ENCODE peak calls at places on chromosome 9, in ten cellular contexts. One of them, this sample, is unnamed.

GRCh38 chr9:76949865-76950264 is 44.0 kb upstream of the PRUNE2 start:
- DNase-seq in psoas muscle: no peak
- DNase-seq in tibial artery: no peak
- DNase-seq in pancreas: no peak
- DNase-seq in IMR-90: no peak
- DNase-seq in AG09309: no peak
- DNase-seq in left ventricle myocardium inferior: no peak
- DNase-seq in BJ: no peak
- DNase-seq in dorsolateral prefrontal cortex: no peak
- DNase-seq in neuronal stem cell: no peak
- DNase-seq in this sample: no peak

GRCh38 chr9:79120533-79121315 is 451.0 kb upstream of the TLE4 start:
- DNase-seq in neuronal stem cell: no peak
- DNase-seq in BJ: no peak
- DNase-seq in dorsolateral prefrontal cortex: no peak
- DNase-seq in left ventricle myocardium inferior: no peak
- DNase-seq in tibial artery: no peak
- DNase-seq in pancreas: no peak
- DNase-seq in AG09309: no peak
- DNase-seq in psoas muscle: no peak
- DNase-seq in IMR-90: peak
- DNase-seq in this sample: no peak

GRCh38 chr9:13109781-13110180 is 169.7 kb downstream of the MPDZ start:
- DNase-seq in left ventricle myocardium inferior: no peak
- DNase-seq in tibial artery: no peak
- DNase-seq in dorsolateral prefrontal cortex: no peak
- DNase-seq in IMR-90: no peak
- DNase-seq in neuronal stem cell: no peak
- DNase-seq in AG09309: no peak
- DNase-seq in psoas muscle: no peak
- DNase-seq in pancreas: no peak
- DNase-seq in BJ: no peak
- DNase-seq in this sample: no peak

GRCh38 chr9:81083062-81083461 is 606.3 kb downstream of the TLE1 start:
- DNase-seq in BJ: no peak
- DNase-seq in pancreas: no peak
- DNase-seq in psoas muscle: no peak
- DNase-seq in neuronal stem cell: peak
- DNase-seq in left ventricle myocardium inferior: no peak
- DNase-seq in dorsolateral prefrontal cortex: no peak
- DNase-seq in AG09309: no peak
- DNase-seq in IMR-90: peak
- DNase-seq in tibial artery: no peak
- DNase-seq in this sample: no peak

GRCh38 chr9:125411171-125411756 is 149.6 kb downstream of the GAPVD1 start:
- DNase-seq in tibial artery: no peak
- DNase-seq in dorsolateral prefrontal cortex: no peak
- DNase-seq in IMR-90: no peak
- DNase-seq in neuronal stem cell: no peak
- DNase-seq in psoas muscle: no peak
- DNase-seq in pancreas: no peak
- DNase-seq in left ventricle myocardium inferior: no peak
- DNase-seq in BJ: no peak
- DNase-seq in AG09309: no peak
- DNase-seq in this sample: no peak

GRCh38 chr9:94639045-94639995 is at the start of gene FBP1:
- DNase-seq in left ventricle myocardium inferior: peak
- DNase-seq in tibial artery: peak
- DNase-seq in psoas muscle: peak
- DNase-seq in pancreas: peak
- DNase-seq in dorsolateral prefrontal cortex: no peak
- DNase-seq in AG09309: no peak
- DNase-seq in neuronal stem cell: no peak
- DNase-seq in IMR-90: no peak
- DNase-seq in BJ: no peak
- DNase-seq in this sample: no peak

GRCh38 chr9:130241198-130241535 is 24.4 kb upstream of the HMCN2 start:
- DNase-seq in AG09309: no peak
- DNase-seq in IMR-90: no peak
- DNase-seq in tibial artery: no peak
- DNase-seq in dorsolateral prefrontal cortex: no peak
- DNase-seq in psoas muscle: no peak
- DNase-seq in left ventricle myocardium inferior: no peak
- DNase-seq in BJ: no peak
- DNase-seq in pancreas: no peak
- DNase-seq in neuronal stem cell: no peak
- DNase-seq in this sample: no peak

GRCh38 chr9:12859704-12860251 is 85.0 kb downstream of the LURAP1L start:
- DNase-seq in AG09309: peak
- DNase-seq in dorsolateral prefrontal cortex: no peak
- DNase-seq in pancreas: no peak
- DNase-seq in psoas muscle: no peak
- DNase-seq in IMR-90: peak
- DNase-seq in left ventricle myocardium inferior: no peak
- DNase-seq in tibial artery: no peak
- DNase-seq in neuronal stem cell: no peak
- DNase-seq in BJ: peak
- DNase-seq in this sample: no peak

GRCh38 chr9:93301911-93302525 is 118.1 kb downstream of the WNK2 start:
- DNase-seq in psoas muscle: no peak
- DNase-seq in pancreas: no peak
- DNase-seq in neuronal stem cell: no peak
- DNase-seq in IMR-90: no peak
- DNase-seq in tibial artery: no peak
- DNase-seq in AG09309: no peak
- DNase-seq in left ventricle myocardium inferior: no peak
- DNase-seq in dorsolateral prefrontal cortex: peak
- DNase-seq in BJ: no peak
- DNase-seq in this sample: no peak

GRCh38 chr9:132880311-132880661 is 1.6 kb downstream of the SPACA9 start:
- DNase-seq in IMR-90: no peak
- DNase-seq in left ventricle myocardium inferior: no peak
- DNase-seq in dorsolateral prefrontal cortex: no peak
- DNase-seq in tibial artery: no peak
- DNase-seq in AG09309: no peak
- DNase-seq in BJ: no peak
- DNase-seq in neuronal stem cell: no peak
- DNase-seq in pancreas: no peak
- DNase-seq in psoas muscle: no peak
- DNase-seq in this sample: no peak

GRCh38 chr9:35932732-35933131 is 23.4 kb downstream of the SPAAR start:
- DNase-seq in AG09309: no peak
- DNase-seq in pancreas: no peak
- DNase-seq in dorsolateral prefrontal cortex: no peak
- DNase-seq in IMR-90: no peak
- DNase-seq in psoas muscle: no peak
- DNase-seq in left ventricle myocardium inferior: no peak
- DNase-seq in neuronal stem cell: no peak
- DNase-seq in BJ: no peak
- DNase-seq in tibial artery: no peak
- DNase-seq in this sample: no peak

GRCh38 chr9:29648132-29648531 is 2074.9 kb upstream of the C9orf72 start:
- DNase-seq in left ventricle myocardium inferior: no peak
- DNase-seq in dorsolateral prefrontal cortex: no peak
- DNase-seq in neuronal stem cell: no peak
- DNase-seq in BJ: no peak
- DNase-seq in IMR-90: no peak
- DNase-seq in tibial artery: no peak
- DNase-seq in AG09309: no peak
- DNase-seq in pancreas: no peak
- DNase-seq in psoas muscle: no peak
- DNase-seq in this sample: no peak

GRCh38 chr9:124321416-124321815 is 63.7 kb downstream of the NEK6 start:
- DNase-seq in psoas muscle: no peak
- DNase-seq in pancreas: no peak
- DNase-seq in BJ: no peak
- DNase-seq in left ventricle myocardium inferior: no peak
- DNase-seq in AG09309: no peak
- DNase-seq in tibial artery: no peak
- DNase-seq in IMR-90: no peak
- DNase-seq in neuronal stem cell: no peak
- DNase-seq in dorsolateral prefrontal cortex: no peak
- DNase-seq in this sample: no peak
- H3K4me3 ChIP-seq in psoas muscle: no peak
- H3K4me3 ChIP-seq in pancreas: no peak
- H3K4me3 ChIP-seq in BJ: no peak
- H3K4me3 ChIP-seq in left ventricle myocardium inferior: no peak
- H3K4me3 ChIP-seq in AG09309: no peak
- H3K4me3 ChIP-seq in tibial artery: no peak
- H3K4me3 ChIP-seq in IMR-90: no peak
- H3K4me3 ChIP-seq in neuronal stem cell: no peak
- H3K4me3 ChIP-seq in dorsolateral prefrontal cortex: no peak
- H3K4me3 ChIP-seq in this sample: no peak

DNA sequence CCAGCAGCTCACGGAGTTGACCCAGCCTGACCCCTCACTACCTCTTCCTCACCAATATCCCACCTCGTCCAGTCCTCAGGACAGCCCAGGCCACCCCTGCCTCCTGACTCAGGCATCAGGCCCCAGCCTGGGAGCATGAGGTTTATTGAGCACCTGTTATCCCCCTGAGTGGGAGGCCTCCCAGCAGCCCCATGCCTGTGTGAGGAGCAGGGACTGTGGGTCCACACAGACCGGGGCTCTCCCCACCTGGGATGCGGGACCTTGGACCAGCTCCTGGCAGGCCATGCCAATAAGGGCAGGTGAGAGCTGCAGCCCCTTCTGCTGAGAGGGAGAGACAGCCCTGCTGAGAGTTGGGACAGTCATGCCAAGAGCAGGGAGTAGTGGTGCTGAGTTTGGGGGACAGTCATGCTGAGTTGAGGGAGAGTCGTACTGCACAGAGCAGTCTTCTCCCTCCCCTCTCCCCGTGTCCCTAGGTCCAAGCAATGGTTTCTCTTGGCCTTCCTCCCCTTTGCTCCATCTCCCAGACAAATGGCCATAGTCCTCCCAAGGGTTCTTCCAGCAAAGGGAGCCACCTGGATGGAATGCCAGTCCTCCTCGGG is 11.9 kb upstream of the FCN1 start:
- DNase-seq in left ventricle myocardium inferior: no peak
- DNase-seq in IMR-90: no peak
- DNase-seq in pancreas: no peak
- DNase-seq in dorsolateral prefrontal cortex: no peak
- DNase-seq in tibial artery: no peak
- DNase-seq in neuronal stem cell: no peak
- DNase-seq in AG09309: no peak
- DNase-seq in BJ: no peak
- DNase-seq in psoas muscle: peak
- DNase-seq in this sample: no peak
- H3K4me3 ChIP-seq in left ventricle myocardium inferior: no peak
- H3K4me3 ChIP-seq in IMR-90: no peak
- H3K4me3 ChIP-seq in pancreas: no peak
- H3K4me3 ChIP-seq in dorsolateral prefrontal cortex: no peak
- H3K4me3 ChIP-seq in tibial artery: no peak
- H3K4me3 ChIP-seq in neuronal stem cell: no peak
- H3K4me3 ChIP-seq in AG09309: no peak
- H3K4me3 ChIP-seq in BJ: no peak
- H3K4me3 ChIP-seq in psoas muscle: no peak
- H3K4me3 ChIP-seq in this sample: no peak

DNA sequence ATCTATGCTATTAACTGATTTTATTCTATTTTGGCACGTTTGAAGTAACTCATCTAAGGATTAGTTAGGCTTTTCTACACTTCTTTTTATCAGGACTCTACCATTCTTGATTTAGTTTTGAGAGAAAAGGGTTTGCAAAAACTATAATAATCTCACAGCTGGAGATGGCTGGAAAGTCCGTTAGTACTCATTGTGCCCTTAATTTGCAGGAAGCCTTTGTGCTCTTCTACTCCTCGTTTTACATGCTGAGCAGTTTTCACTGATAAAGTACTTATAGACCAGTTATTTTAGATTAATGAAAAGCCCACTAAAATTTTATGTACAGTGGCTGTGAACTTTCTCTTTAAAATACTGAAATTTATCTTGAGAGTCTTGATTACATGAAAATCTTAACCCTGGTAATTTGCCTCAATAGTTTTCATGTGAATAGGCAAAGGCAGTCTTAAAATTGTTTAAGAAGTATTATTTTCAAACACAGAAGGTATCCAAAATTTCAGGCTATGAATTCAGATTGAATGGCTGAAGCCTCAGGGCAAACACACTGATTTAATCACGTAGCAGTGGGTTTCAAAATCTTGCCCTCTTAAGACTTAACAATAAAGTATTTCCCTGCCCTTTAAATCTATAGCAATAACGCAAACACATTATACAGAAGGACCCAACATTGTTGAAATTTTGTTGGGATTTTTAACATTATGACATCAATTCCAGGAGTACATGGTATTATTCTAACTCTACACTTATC is 18.6 kb downstream of the MLLT3 start:
- DNase-seq in left ventricle myocardium inferior: no peak
- DNase-seq in dorsolateral prefrontal cortex: no peak
- DNase-seq in AG09309: no peak
- DNase-seq in IMR-90: no peak
- DNase-seq in BJ: no peak
- DNase-seq in psoas muscle: no peak
- DNase-seq in pancreas: no peak
- DNase-seq in tibial artery: no peak
- DNase-seq in neuronal stem cell: peak
- DNase-seq in this sample: no peak
- H3K4me3 ChIP-seq in left ventricle myocardium inferior: no peak
- H3K4me3 ChIP-seq in dorsolateral prefrontal cortex: no peak
- H3K4me3 ChIP-seq in AG09309: no peak
- H3K4me3 ChIP-seq in IMR-90: no peak
- H3K4me3 ChIP-seq in BJ: no peak
- H3K4me3 ChIP-seq in psoas muscle: peak
- H3K4me3 ChIP-seq in pancreas: no peak
- H3K4me3 ChIP-seq in tibial artery: no peak
- H3K4me3 ChIP-seq in neuronal stem cell: no peak
- H3K4me3 ChIP-seq in this sample: no peak

GRCh38 chr9:111599092-111599947 is at the start of gene PTGR1:
- DNase-seq in IMR-90: peak
- DNase-seq in BJ: peak
- DNase-seq in dorsolateral prefrontal cortex: peak
- DNase-seq in left ventricle myocardium inferior: peak
- DNase-seq in tibial artery: peak
- DNase-seq in AG09309: peak
- DNase-seq in pancreas: peak
- DNase-seq in neuronal stem cell: peak
- DNase-seq in psoas muscle: peak
- DNase-seq in this sample: peak

GRCh38 chr9:111599948-111600343 is 499 bp upstream of the PTGR1 start:
- DNase-seq in BJ: no peak
- DNase-seq in psoas muscle: no peak
- DNase-seq in tibial artery: no peak
- DNase-seq in IMR-90: no peak
- DNase-seq in neuronal stem cell: no peak
- DNase-seq in AG09309: no peak
- DNase-seq in pancreas: no peak
- DNase-seq in dorsolateral prefrontal cortex: no peak
- DNase-seq in left ventricle myocardium inferior: no peak
- DNase-seq in this sample: no peak

GRCh38 chr9:111603041-111603440 is 3.6 kb upstream of the PTGR1 start:
- DNase-seq in tibial artery: no peak
- DNase-seq in pancreas: no peak
- DNase-seq in dorsolateral prefrontal cortex: no peak
- DNase-seq in psoas muscle: no peak
- DNase-seq in IMR-90: no peak
- DNase-seq in BJ: no peak
- DNase-seq in left ventricle myocardium inferior: no peak
- DNase-seq in AG09309: no peak
- DNase-seq in neuronal stem cell: no peak
- DNase-seq in this sample: no peak

GRCh38 chr9:111604054-111604615 is 4.7 kb upstream of the PTGR1 start:
- DNase-seq in IMR-90: no peak
- DNase-seq in pancreas: no peak
- DNase-seq in neuronal stem cell: no peak
- DNase-seq in left ventricle myocardium inferior: no peak
- DNase-seq in dorsolateral prefrontal cortex: no peak
- DNase-seq in BJ: no peak
- DNase-seq in psoas muscle: no peak
- DNase-seq in tibial artery: no peak
- DNase-seq in AG09309: no peak
- DNase-seq in this sample: no peak

GRCh38 chr9:111601237-111602018 is 2.0 kb upstream of the PTGR1 start:
- DNase-seq in tibial artery: no peak
- DNase-seq in dorsolateral prefrontal cortex: no peak
- DNase-seq in left ventricle myocardium inferior: no peak
- DNase-seq in psoas muscle: no peak
- DNase-seq in pancreas: no peak
- DNase-seq in BJ: no peak
- DNase-seq in AG09309: no peak
- DNase-seq in IMR-90: peak
- DNase-seq in neuronal stem cell: no peak
- DNase-seq in this sample: no peak
- H3K4me3 ChIP-seq in tibial artery: no peak
- H3K4me3 ChIP-seq in dorsolateral prefrontal cortex: no peak
- H3K4me3 ChIP-seq in left ventricle myocardium inferior: no peak
- H3K4me3 ChIP-seq in psoas muscle: no peak
- H3K4me3 ChIP-seq in pancreas: no peak
- H3K4me3 ChIP-seq in BJ: no peak
- H3K4me3 ChIP-seq in AG09309: no peak
- H3K4me3 ChIP-seq in IMR-90: no peak
- H3K4me3 ChIP-seq in neuronal stem cell: no peak
- H3K4me3 ChIP-seq in this sample: no peak

This sample was measured in HFF-Myc.